ENCODE peak calls at places on chromosomes 12 and 14, in seven cellular contexts. C is Caco-2, J is cardiac muscle cell, N is Panc1, A is MM.1S, E is psoas muscle, M is AG10803. G is an unnamed sample.

GRCh38 chr12:84874125-84874824 is 38.3 kb downstream of the SLC6A15 start:
- DNase-seq in C (peak; percentile 36), J (peak; percentile 77), N (peak; percentile 10), A (peak; percentile 73), E (no peak), M (peak; percentile 60), G (no peak)

GRCh38 chr12:117028254-117028653 is 71.0 kb downstream of the TESC start:
- DNase-seq in C (no peak), J (no peak), N (no peak), A (no peak), E (no peak), M (no peak), G (no peak)

GRCh38 chr12:62006076-62006732 is 254.0 kb upstream of the USP15 start:
- DNase-seq in C (peak; percentile 37), J (peak; percentile 45), N (peak; percentile 17), A (peak; percentile 46), E (no peak), M (peak; percentile 58), G (no peak)

GRCh38 chr14:104610749-104611310 is 6.3 kb upstream of the TMEM179 start:
- DNase-seq in C (no peak), J (no peak), N (no peak), A (no peak), E (no peak), M (no peak), G (no peak)

GRCh38 chr12:76299536-76300296 is 48.5 kb downstream of the BBS10 start:
- DNase-seq in C (peak; percentile 35), J (peak; percentile 13), N (no peak), A (no peak), E (no peak), M (peak; percentile 31), G (peak; percentile 23)

GRCh38 chr14:68305738-68306137 is 486.2 kb downstream of the RAD51B start:
- DNase-seq in C (no peak), J (no peak), N (no peak), A (no peak), E (no peak), M (no peak), G (no peak)

GRCh38 chr12:106914796-106915634 is 40.7 kb upstream of the TMEM263 start:
- DNase-seq in C (no peak), J (no peak), N (no peak), A (peak; percentile 60), E (no peak), M (no peak), G (no peak)

GRCh38 chr12:69903548-69903947 is 78.5 kb downstream of the MYRFL start:
- DNase-seq in C (no peak), J (no peak), N (no peak), A (no peak), E (no peak), M (no peak), G (no peak)

GRCh38 chr12:132469423-132469822 is 20.5 kb upstream of the FBRSL1 start:
- DNase-seq in C (no peak), J (no peak), N (no peak), A (no peak), E (no peak), M (no peak), G (no peak)

GRCh38 chr12:70044170-70044569 is 199.1 kb upstream of the CNOT2 start:
- DNase-seq in C (no peak), J (no peak), N (no peak), A (no peak), E (no peak), M (no peak), G (no peak)

GRCh38 chr12:19002192-19002591 is 127.3 kb upstream of the PLEKHA5 start:
- DNase-seq in C (no peak), J (no peak), N (no peak), A (no peak), E (no peak), M (peak; percentile 2), G (no peak)

GRCh38 chr14:105059035-105059916 is 6.0 kb downstream of the GPR132 start:
- DNase-seq in C (peak; percentile 27), J (no peak), N (no peak), A (no peak), E (no peak), M (no peak), G (no peak)

GRCh38 chr12:123102781-123103503 is 47.9 kb downstream of the PITPNM2 start:
- DNase-seq in C (no peak), J (no peak), N (no peak), A (no peak), E (no peak), M (no peak), G (no peak)

GRCh38 chr14:33699300-33699699 is 251.6 kb downstream of the EGLN3 start:
- DNase-seq in C (no peak), J (no peak), N (no peak), A (no peak), E (no peak), M (no peak), G (no peak)

GRCh38 chr14:88310457-88310856 is 12.6 kb downstream of the KCNK10 start:
- DNase-seq in C (no peak), J (no peak), N (no peak), A (no peak), E (no peak), M (no peak), G (no peak)

GRCh38 chr12:91274886-91275285 is 92.3 kb upstream of the DCN start:
- DNase-seq in C (no peak), J (peak; percentile 14), N (no peak), A (no peak), E (no peak), M (peak; percentile 65), G (no peak)

GRCh38 chr12:53999596-54000104 is 311 bp upstream of the HOXC9 start:
- DNase-seq in C (no peak), J (no peak), N (no peak), A (no peak), E (peak; percentile 75), M (peak; percentile 87), G (no peak)
- H3K4me3 ChIP-seq in C (no peak overlapping the region), J (no peak overlapping the region), N (peak overlapping the region; percentile 67), A (peak overlapping the region; percentile 45), E (peak overlapping the region; percentile 78), M (peak overlapping the region; percentile 98), G (peak overlapping the region; percentile 34)

GRCh38 chr14:26703967-26704366 is 106.1 kb upstream of the NOVA1 start:
- DNase-seq in C (no peak), J (no peak), N (no peak), A (no peak), E (no peak), M (no peak), G (no peak)
- H3K4me3 ChIP-seq in C (no peak overlapping the region), J (no peak overlapping the region), N (no peak overlapping the region), A (no peak overlapping the region), E (no peak overlapping the region), M (no peak overlapping the region), G (no peak overlapping the region)

DNA sequence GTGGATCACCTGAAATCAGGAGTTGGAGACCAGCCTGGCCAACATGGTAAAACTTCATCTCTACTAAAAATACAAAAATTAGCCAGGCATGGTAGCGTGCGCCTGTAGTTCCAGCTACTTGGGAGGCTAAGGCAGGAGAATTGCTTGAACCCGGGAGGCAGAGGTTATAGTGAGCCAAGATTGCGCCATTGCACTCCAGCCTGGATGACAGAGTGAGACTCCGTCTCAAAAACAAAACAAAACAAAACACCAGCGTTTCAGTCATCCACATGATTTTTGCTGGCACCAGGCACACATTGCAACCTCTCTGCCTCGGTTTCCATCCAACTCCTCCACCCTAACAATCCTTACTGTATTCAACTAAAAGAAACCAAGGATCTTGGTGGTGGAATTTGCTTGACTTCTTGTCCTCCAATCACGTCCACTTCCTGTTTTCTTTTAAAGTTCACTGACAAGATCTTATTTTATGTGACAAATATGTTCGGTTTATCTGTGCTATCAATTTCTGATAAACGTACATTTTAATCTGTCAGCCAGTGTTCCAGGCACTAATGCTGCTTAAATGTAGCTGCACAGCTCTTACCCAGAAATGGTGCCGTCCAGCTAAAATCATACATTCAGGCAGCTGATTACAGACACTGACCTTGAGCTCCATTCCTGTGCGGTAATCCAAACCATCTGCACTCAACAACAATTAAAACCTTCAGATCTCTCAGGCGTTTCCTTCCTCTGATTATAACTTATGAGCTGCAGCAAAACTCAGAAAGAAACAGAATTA is 26.7 kb upstream of the RASSF3 start:
- DNase-seq in C (no peak), J (no peak), N (no peak), A (no peak), E (no peak), M (peak; percentile 55), G (no peak)
- H3K4me3 ChIP-seq in C (no peak overlapping the region), J (no peak overlapping the region), N (no peak overlapping the region), A (no peak overlapping the region), E (peak overlapping the region; percentile 13), M (peak overlapping the region; percentile 13), G (no peak overlapping the region)

DNA sequence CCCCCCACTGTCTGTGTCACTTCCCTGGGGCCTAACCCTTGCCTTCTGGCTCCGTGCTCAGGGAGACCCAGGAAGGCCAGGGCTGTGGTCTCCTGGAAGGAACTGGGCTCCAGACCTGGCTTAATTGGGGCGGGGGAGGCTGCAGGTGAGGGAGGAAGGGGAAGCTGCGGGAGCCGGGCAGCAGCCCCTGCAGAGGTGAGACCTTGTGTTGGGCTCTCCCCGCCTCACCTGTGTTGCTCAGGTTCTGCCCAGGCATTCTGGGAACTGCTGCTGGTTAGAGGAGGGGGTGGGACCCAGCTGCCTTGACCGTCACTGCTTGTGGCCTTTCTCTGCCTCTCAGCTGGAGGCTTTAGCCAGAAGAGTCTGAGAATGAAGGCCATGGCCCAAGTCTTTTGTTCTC is 247.5 kb downstream of the CHST11 start:
- DNase-seq in C (no peak), J (no peak), N (no peak), A (no peak), E (no peak), M (no peak), G (no peak)
- H3K4me3 ChIP-seq in C (no peak overlapping the region), J (no peak overlapping the region), N (no peak overlapping the region), A (no peak overlapping the region), E (no peak overlapping the region), M (no peak overlapping the region), G (no peak overlapping the region)

GRCh38 chr14:53227154-53227718 is 74.1 kb upstream of the DDHD1 start:
- DNase-seq in C (no peak), J (no peak), N (no peak), A (no peak), E (no peak), M (no peak), G (no peak)
- H3K4me3 ChIP-seq in C (no peak overlapping the region), J (no peak overlapping the region), N (no peak overlapping the region), A (no peak overlapping the region), E (no peak overlapping the region), M (no peak overlapping the region), G (no peak overlapping the region)

DNA sequence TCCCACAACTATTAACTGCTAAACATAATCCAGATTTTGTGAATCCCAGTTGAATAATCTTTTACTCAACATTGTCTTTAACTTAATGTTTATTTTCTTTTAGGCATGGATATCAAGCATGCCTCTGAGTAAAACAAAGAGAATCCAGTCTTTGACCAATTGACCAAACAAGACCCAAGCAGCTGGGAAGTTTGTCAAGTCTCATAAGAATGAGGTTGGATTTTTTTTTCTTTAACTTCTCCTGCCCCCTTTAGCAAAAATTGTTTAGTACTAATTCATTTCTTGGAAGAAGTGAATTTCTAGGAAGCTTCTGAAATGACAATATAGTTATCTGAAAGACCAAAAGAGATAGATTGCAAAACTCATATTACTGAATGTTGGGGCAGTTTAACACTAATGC is 89.9 kb downstream of the OTOGL start:
- DNase-seq in C (no peak), J (no peak), N (no peak), A (no peak), E (no peak), M (peak; percentile 90), G (no peak)
- H3K4me3 ChIP-seq in C (no peak overlapping the region), J (no peak overlapping the region), N (no peak overlapping the region), A (no peak overlapping the region), E (no peak overlapping the region), M (no peak overlapping the region), G (no peak overlapping the region)